ENCODE peak calls at places on chromosomes 5 and 9, in four cellular contexts. K is HepG2, L is Panc1, W is K562. T is an unnamed sample.

GRCh38 chr5:95822038-95822407 is 503 bp downstream of the GLRX start:
- DNase-seq in K (no peak), L (no peak), W (peak), T (no peak)

GRCh38 chr5:151523335-151523734 is 67.8 kb downstream of the FAT2 start:
- DNase-seq in L (peak), K (peak), W (peak), T (peak)

GRCh38 chr5:154770111-154770510 is 14.9 kb downstream of the LARP1 start:
- DNase-seq in L (no peak), K (no peak), W (no peak), T (no peak)

GRCh38 chr5:159475026-159475425 is 144.7 kb upstream of the IL12B start:
- DNase-seq in W (no peak), K (no peak), L (no peak), T (no peak)

GRCh38 chr9:116137010-116137409 is 16.6 kb upstream of the PAPPA start:
- DNase-seq in L (no peak), K (no peak), W (no peak), T (no peak)

GRCh38 chr5:150352531-150353394 is 4.7 kb upstream of the TCOF1 start:
- DNase-seq in K (no peak), L (no peak), W (no peak), T (no peak)

GRCh38 chr9:130282000-130282700 is 16.6 kb downstream of the HMCN2 start:
- DNase-seq in K (no peak), L (no peak), W (no peak), T (no peak)

GRCh38 chr9:129476821-129477611 is 143.9 kb downstream of the C9orf50 start:
- DNase-seq in L (no peak), K (peak), W (peak), T (no peak)

GRCh38 chr5:66828551-66829421 is 232.6 kb downstream of the MAST4 start:
- DNase-seq in W (no peak), L (no peak), K (peak), T (no peak)

GRCh38 chr5:147658293-147658932 is 124.1 kb downstream of the JAKMIP2 start:
- DNase-seq in K (no peak), L (no peak), W (no peak), T (no peak)

GRCh38 chr5:9249231-9249630 is 296.6 kb downstream of the SEMA5A start:
- DNase-seq in W (no peak), L (no peak), K (no peak), T (no peak)

GRCh38 chr9:13731637-13732036 is 452.1 kb upstream of the MPDZ start:
- DNase-seq in K (no peak), W (no peak), L (no peak), T (no peak)

GRCh38 chr9:68802525-68803015 is 97.5 kb downstream of the PIP5K1B start:
- DNase-seq in L (no peak), K (no peak), W (no peak), T (no peak)

GRCh38 chr5:149605998-149606721 is 24.9 kb downstream of the ARHGEF37 start:
- DNase-seq in L (peak), K (no peak), W (peak), T (peak)

GRCh38 chr5:161925960-161926359 is 78.0 kb downstream of the GABRA1 start:
- DNase-seq in W (no peak), L (no peak), K (no peak), T (no peak)

GRCh38 chr5:41794478-41794877 is 75.7 kb downstream of the OXCT1 start:
- DNase-seq in W (no peak), K (peak), L (no peak), T (peak)

GRCh38 chr5:102450313-102450990 is 48.3 kb downstream of the SLCO6A1 start:
- DNase-seq in K (peak), L (no peak), W (no peak), T (peak)

GRCh38 chr9:95102001-95102433 is 215.5 kb downstream of the FANCC start:
- DNase-seq in K (no peak), W (no peak), L (no peak), T (no peak)

GRCh38 chr5:139831624-139832023 is 36.0 kb downstream of the PSD2 start:
- DNase-seq in L (no peak), W (no peak), K (no peak), T (no peak)

GRCh38 chr5:149857499-149857898 is 87.1 kb downstream of the PDE6A start:
- DNase-seq in K (no peak), W (no peak), L (no peak), T (no peak)

GRCh38 chr5:6674421-6674820 is 38.8 kb upstream of the TENT4A start:
- DNase-seq in W (no peak), K (no peak), L (no peak), T (no peak)

GRCh38 chr9:106883030-106883429 is 20.1 kb downstream of the ZNF462 start:
- DNase-seq in L (no peak), W (no peak), K (no peak), T (no peak)

GRCh38 chr5:51194626-51195025 is 188.6 kb upstream of the ISL1 start:
- DNase-seq in W (no peak), L (no peak), K (no peak), T (no peak)

GRCh38 chr5:139638090-139638735 is 9.9 kb upstream of the CXXC5 start:
- DNase-seq in K (no peak), W (peak), L (no peak), T (no peak)

GRCh38 chr9:129853614-129854013 is 18.4 kb downstream of the USP20 start:
- DNase-seq in K (no peak), W (no peak), L (no peak), T (no peak)

GRCh38 chr9:124894741-124895170 is 32.8 kb downstream of the ARPC5L start:
- DNase-seq in W (no peak), L (no peak), K (peak), T (peak)

GRCh38 chr9:79377315-79377855 is 194.4 kb upstream of the TLE4 start:
- DNase-seq in L (no peak), W (no peak), K (no peak), T (no peak)

GRCh38 chr5:151458314-151458713 is 10.9 kb downstream of the SLC36A1 start:
- DNase-seq in L (no peak), K (no peak), W (no peak), T (no peak)

GRCh38 chr9:109440797-109441287 is 57.3 kb downstream of the PTPN3 start:
- DNase-seq in K (peak), L (peak), W (peak), T (peak)

GRCh38 chr9:17837931-17838330 is 259.1 kb downstream of the SH3GL2 start:
- DNase-seq in L (no peak), W (no peak), K (peak), T (no peak)

GRCh38 chr5:6319116-6319515 is 59.2 kb downstream of the MED10 start:
- DNase-seq in W (no peak), L (no peak), K (no peak), T (no peak)

GRCh38 chr5:6721442-6721841 is 8.2 kb downstream of the TENT4A start:
- DNase-seq in L (no peak), W (peak), K (no peak), T (no peak)

GRCh38 chr9:90310523-90310879 is 332.1 kb downstream of the DIRAS2 start:
- DNase-seq in L (no peak), W (no peak), K (no peak), T (no peak)

GRCh38 chr9:137748311-137748710 is 129.3 kb upstream of the CACNA1B start:
- DNase-seq in W (no peak), L (no peak), K (no peak), T (no peak)

GRCh38 chr5:38543074-38543473 is 13.4 kb downstream of the LIFR start:
- DNase-seq in W (no peak), K (no peak), L (no peak), T (no peak)

GRCh38 chr5:2303391-2304100 is 420.8 kb upstream of the IRX4 start:
- DNase-seq in K (no peak), L (no peak), W (no peak), T (no peak)

GRCh38 chr5:15600035-15600434 is 100.1 kb downstream of the FBXL7 start:
- DNase-seq in W (no peak), L (no peak), K (no peak), T (no peak)

GRCh38 chr5:76870046-76870445 is 20.2 kb downstream of the S100Z start:
- DNase-seq in W (no peak), L (no peak), K (peak), T (no peak)

GRCh38 chr9:17065062-17065461 is 69.8 kb upstream of the CNTLN start:
- DNase-seq in W (no peak), L (no peak), K (peak), T (no peak)

GRCh38 chr5:142222235-142222880 is 102.5 kb downstream of the SPRY4 start:
- DNase-seq in W (no peak), L (no peak), K (no peak), T (no peak)
- TF ChIP-seq TCF7L2 in W (no peak), L (no peak), K (no peak), T (no peak)

DNA sequence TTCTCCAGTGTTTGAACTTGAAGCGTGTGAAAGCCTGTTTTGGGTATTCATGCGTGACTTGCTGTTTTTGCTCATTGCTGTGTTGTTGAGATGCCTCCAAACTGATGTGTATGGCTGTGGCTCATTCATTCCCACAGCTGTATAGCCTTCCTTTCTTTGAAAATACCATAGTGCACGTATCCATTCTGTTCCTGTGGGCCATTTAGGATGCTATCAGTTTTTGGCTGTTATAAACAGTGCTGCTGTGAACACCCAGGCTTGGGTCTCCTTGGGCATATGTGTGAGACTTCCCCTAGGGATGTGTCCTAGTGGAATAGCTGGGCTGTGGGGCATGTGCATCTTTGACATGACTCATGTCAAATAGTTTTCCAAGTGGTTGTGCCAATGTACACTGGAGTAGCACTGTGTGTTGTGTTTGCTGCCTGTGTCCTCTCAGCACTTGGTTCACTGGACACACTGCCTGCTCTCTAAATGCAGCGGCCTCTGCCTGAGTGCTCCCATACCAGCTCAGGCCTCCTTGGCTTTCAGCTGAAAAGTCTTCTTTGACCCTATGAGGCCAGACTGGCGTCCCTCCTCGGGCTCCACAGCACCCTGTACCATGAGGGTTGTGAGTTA is 102.6 kb upstream of the TBC1D2 start:
- DNase-seq in K (no peak), L (no peak), W (no peak), T (no peak)
- TF ChIP-seq TCF7L2 in K (no peak), L (no peak), W (no peak), T (no peak)

GRCh38 chr9:114989600-114990410 is 59.4 kb upstream of the TNFSF8 start:
- DNase-seq in K (no peak), W (no peak), L (no peak), T (no peak)
- TF ChIP-seq TCF7L2 in K (no peak), W (no peak), L (no peak), T (no peak)

GRCh38 chr5:111236995-111237394 is 12.8 kb downstream of the CAMK4 start:
- DNase-seq in K (no peak), W (no peak), L (no peak), T (no peak)
- TF ChIP-seq TCF7L2 in K (no peak), W (no peak), L (no peak), T (no peak)

GRCh38 chr5:169801324-169801777 is 164.3 kb downstream of the DOCK2 start:
- DNase-seq in W (no peak), L (no peak), K (no peak), T (no peak)
- TF ChIP-seq TCF7L2 in W (no peak), L (no peak), K (no peak), T (no peak)

DNA sequence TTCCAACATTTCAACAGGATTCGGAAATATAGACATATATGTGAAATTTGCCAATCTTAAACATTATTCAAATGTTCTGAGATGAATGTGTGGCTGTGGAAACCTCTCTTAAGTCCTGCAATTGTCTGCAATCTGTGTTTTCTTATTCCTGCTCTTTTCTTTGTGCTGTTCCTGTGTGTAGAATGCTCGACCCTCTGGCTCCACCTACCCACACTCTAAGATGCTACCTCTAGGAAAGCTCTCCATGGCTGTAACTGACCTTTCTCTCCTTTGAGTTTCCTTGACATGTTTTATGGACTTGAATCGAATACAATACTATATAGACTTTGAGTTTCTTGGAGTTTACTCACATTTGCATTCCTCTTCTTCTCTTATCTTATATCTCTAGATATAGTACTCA is 120.6 kb upstream of the ASTN2 start:
- DNase-seq in L (no peak), K (no peak), W (no peak), T (no peak)
- TF ChIP-seq TCF7L2 in L (no peak), K (no peak), W (no peak), T (no peak)

DNA sequence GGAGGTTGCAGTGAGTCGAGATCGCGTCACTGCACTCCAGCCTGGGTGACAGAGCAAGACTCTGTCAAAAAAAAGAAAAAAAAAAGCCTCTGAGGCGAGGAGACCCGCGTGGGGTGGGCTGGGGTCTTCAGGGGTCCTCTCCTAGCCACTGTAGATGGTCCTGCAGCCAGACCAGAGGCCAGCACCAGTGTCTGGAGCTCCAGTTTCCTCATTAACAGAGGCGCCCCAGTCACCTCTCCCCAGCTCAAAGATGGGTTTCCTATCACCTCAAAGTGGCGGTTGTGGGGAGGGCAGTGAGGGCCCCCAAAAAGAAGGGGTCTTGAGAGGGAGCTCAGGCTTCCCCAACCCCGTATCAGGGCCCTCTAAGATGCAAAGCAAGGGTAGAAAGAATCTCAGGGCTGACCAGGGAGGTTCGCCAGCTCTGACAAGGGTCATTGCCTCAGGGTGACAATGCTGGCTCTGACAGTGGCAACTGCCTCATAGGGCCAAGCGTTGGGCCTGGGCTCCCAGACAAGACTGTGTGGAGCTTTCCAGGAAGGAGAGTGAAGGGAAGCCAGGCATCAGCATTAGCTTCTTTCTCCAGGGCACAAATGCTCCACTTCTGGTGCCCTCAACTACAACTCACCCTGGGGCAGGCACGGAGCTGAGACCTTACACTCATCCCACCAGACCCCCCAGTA is 15.0 kb downstream of the STK10 start:
- DNase-seq in K (no peak), L (no peak), W (no peak), T (no peak)
- TF ChIP-seq TCF7L2 in K (no peak), L (no peak), W (no peak), T (no peak)